ENCODE peak calls at places on chromosomes 16 and 17, in seven cellular contexts. One of them, this sample, is unnamed.

GRCh38 chr17:27958708-27959381 is 65.7 kb upstream of the LYRM9 start:
- DNase-seq in suprapubic skin: no peak
- DNase-seq in stomach: no peak
- DNase-seq in sigmoid colon: no peak
- DNase-seq in spleen: no peak
- DNase-seq in GM23338: peak
- DNase-seq in endothelial cell of umbilical vein: no peak
- DNase-seq in this sample: no peak

GRCh38 chr17:80671039-80671822 is 126.6 kb downstream of the RPTOR start:
- DNase-seq in suprapubic skin: no peak
- DNase-seq in stomach: no peak
- DNase-seq in sigmoid colon: no peak
- DNase-seq in spleen: no peak
- DNase-seq in GM23338: no peak
- DNase-seq in endothelial cell of umbilical vein: peak
- DNase-seq in this sample: no peak

GRCh38 chr16:4261557-4262172 is 11.2 kb downstream of the TFAP4 start:
- DNase-seq in suprapubic skin: no peak
- DNase-seq in stomach: no peak
- DNase-seq in sigmoid colon: no peak
- DNase-seq in spleen: no peak
- DNase-seq in GM23338: peak
- DNase-seq in endothelial cell of umbilical vein: peak
- DNase-seq in this sample: no peak

GRCh38 chr17:78780335-78780734 is 1.7 kb downstream of the CYTH1 start:
- DNase-seq in suprapubic skin: no peak
- DNase-seq in stomach: no peak
- DNase-seq in sigmoid colon: peak
- DNase-seq in spleen: peak
- DNase-seq in GM23338: no peak
- DNase-seq in endothelial cell of umbilical vein: no peak
- DNase-seq in this sample: no peak

GRCh38 chr16:82459580-82460256 is 167.1 kb upstream of the CDH13 start:
- DNase-seq in suprapubic skin: no peak
- DNase-seq in stomach: no peak
- DNase-seq in sigmoid colon: no peak
- DNase-seq in spleen: no peak
- DNase-seq in GM23338: no peak
- DNase-seq in endothelial cell of umbilical vein: no peak
- DNase-seq in this sample: no peak

GRCh38 chr17:43906951-43907424 is 348 bp downstream of the MPP2 start:
- DNase-seq in suprapubic skin: no peak
- DNase-seq in stomach: no peak
- DNase-seq in sigmoid colon: peak
- DNase-seq in spleen: no peak
- DNase-seq in GM23338: no peak
- DNase-seq in endothelial cell of umbilical vein: no peak
- DNase-seq in this sample: no peak

GRCh38 chr16:21501869-21502667 is 97.3 kb upstream of the METTL9 start:
- DNase-seq in suprapubic skin: peak
- DNase-seq in stomach: peak
- DNase-seq in sigmoid colon: peak
- DNase-seq in spleen: peak
- DNase-seq in GM23338: peak
- DNase-seq in endothelial cell of umbilical vein: peak
- DNase-seq in this sample: peak

GRCh38 chr16:76265434-76266045 is 11.7 kb upstream of the CNTNAP4 start:
- DNase-seq in suprapubic skin: no peak
- DNase-seq in stomach: no peak
- DNase-seq in sigmoid colon: no peak
- DNase-seq in spleen: no peak
- DNase-seq in GM23338: peak
- DNase-seq in endothelial cell of umbilical vein: no peak
- DNase-seq in this sample: peak

GRCh38 chr17:9705745-9706144 is 60.4 kb downstream of the USP43 start:
- DNase-seq in suprapubic skin: no peak
- DNase-seq in stomach: no peak
- DNase-seq in sigmoid colon: no peak
- DNase-seq in spleen: no peak
- DNase-seq in GM23338: no peak
- DNase-seq in endothelial cell of umbilical vein: no peak
- DNase-seq in this sample: no peak

GRCh38 chr17:73798111-73798748 is 154.0 kb upstream of the SDK2 start:
- DNase-seq in suprapubic skin: no peak
- DNase-seq in stomach: peak
- DNase-seq in sigmoid colon: no peak
- DNase-seq in spleen: no peak
- DNase-seq in GM23338: no peak
- DNase-seq in endothelial cell of umbilical vein: no peak
- DNase-seq in this sample: no peak

GRCh38 chr16:27179500-27180072 is 23.7 kb upstream of the KDM8 start:
- DNase-seq in suprapubic skin: peak
- DNase-seq in stomach: peak
- DNase-seq in sigmoid colon: peak
- DNase-seq in spleen: peak
- DNase-seq in GM23338: peak
- DNase-seq in endothelial cell of umbilical vein: peak
- DNase-seq in this sample: peak

GRCh38 chr16:81821422-81822128 is 42.5 kb downstream of the PLCG2 start:
- DNase-seq in suprapubic skin: no peak
- DNase-seq in stomach: no peak
- DNase-seq in sigmoid colon: no peak
- DNase-seq in spleen: peak
- DNase-seq in GM23338: peak
- DNase-seq in endothelial cell of umbilical vein: no peak
- DNase-seq in this sample: no peak

GRCh38 chr17:43392397-43392796 is 6.4 kb upstream of the ARL4D start:
- DNase-seq in suprapubic skin: no peak
- DNase-seq in stomach: no peak
- DNase-seq in sigmoid colon: no peak
- DNase-seq in spleen: no peak
- DNase-seq in GM23338: no peak
- DNase-seq in endothelial cell of umbilical vein: no peak
- DNase-seq in this sample: no peak

GRCh38 chr16:83797013-83797412 is 10.8 kb upstream of the HSBP1 start:
- DNase-seq in suprapubic skin: no peak
- DNase-seq in stomach: no peak
- DNase-seq in sigmoid colon: no peak
- DNase-seq in spleen: no peak
- DNase-seq in GM23338: no peak
- DNase-seq in endothelial cell of umbilical vein: no peak
- DNase-seq in this sample: no peak

GRCh38 chr16:58200398-58200797 is 2.5 kb upstream of the CSNK2A2 start:
- DNase-seq in suprapubic skin: no peak
- DNase-seq in stomach: no peak
- DNase-seq in sigmoid colon: no peak
- DNase-seq in spleen: no peak
- DNase-seq in GM23338: no peak
- DNase-seq in endothelial cell of umbilical vein: no peak
- DNase-seq in this sample: no peak

GRCh38 chr17:66330646-66331037 is 28.2 kb downstream of the PRKCA start:
- DNase-seq in suprapubic skin: no peak
- DNase-seq in stomach: no peak
- DNase-seq in sigmoid colon: no peak
- DNase-seq in spleen: no peak
- DNase-seq in GM23338: no peak
- DNase-seq in endothelial cell of umbilical vein: no peak
- DNase-seq in this sample: no peak

GRCh38 chr16:57536306-57537193 is at the start of gene CCDC102A:
- DNase-seq in suprapubic skin: no peak
- DNase-seq in stomach: peak
- DNase-seq in sigmoid colon: no peak
- DNase-seq in spleen: no peak
- DNase-seq in GM23338: peak
- DNase-seq in endothelial cell of umbilical vein: peak
- DNase-seq in this sample: no peak

GRCh38 chr17:77733576-77734296 is 224.8 kb upstream of the TNRC6C start:
- DNase-seq in suprapubic skin: no peak
- DNase-seq in stomach: no peak
- DNase-seq in sigmoid colon: no peak
- DNase-seq in spleen: no peak
- DNase-seq in GM23338: no peak
- DNase-seq in endothelial cell of umbilical vein: no peak
- DNase-seq in this sample: no peak

GRCh38 chr16:47359478-47359877 is 101.4 kb downstream of the ITFG1 start:
- DNase-seq in suprapubic skin: no peak
- DNase-seq in stomach: peak
- DNase-seq in sigmoid colon: no peak
- DNase-seq in spleen: no peak
- DNase-seq in GM23338: no peak
- DNase-seq in endothelial cell of umbilical vein: peak
- DNase-seq in this sample: no peak

GRCh38 chr16:25109643-25110042 is 1.9 kb upstream of the LCMT1 start:
- DNase-seq in suprapubic skin: no peak
- DNase-seq in stomach: no peak
- DNase-seq in sigmoid colon: peak
- DNase-seq in spleen: no peak
- DNase-seq in GM23338: no peak
- DNase-seq in endothelial cell of umbilical vein: peak
- DNase-seq in this sample: no peak

GRCh38 chr16:82043680-82044584 is 8.9 kb downstream of the HSD17B2 start:
- DNase-seq in suprapubic skin: no peak
- DNase-seq in stomach: no peak
- DNase-seq in sigmoid colon: no peak
- DNase-seq in spleen: no peak
- DNase-seq in GM23338: no peak
- DNase-seq in endothelial cell of umbilical vein: no peak
- DNase-seq in this sample: no peak

GRCh38 chr17:74123350-74123749 is 80.1 kb upstream of the RPL38 start:
- DNase-seq in suprapubic skin: no peak
- DNase-seq in stomach: no peak
- DNase-seq in sigmoid colon: no peak
- DNase-seq in spleen: no peak
- DNase-seq in GM23338: no peak
- DNase-seq in endothelial cell of umbilical vein: no peak
- DNase-seq in this sample: no peak

GRCh38 chr16:89574681-89575246 is 794 bp upstream of the CPNE7 start:
- DNase-seq in suprapubic skin: no peak
- DNase-seq in stomach: peak
- DNase-seq in sigmoid colon: no peak
- DNase-seq in spleen: peak
- DNase-seq in GM23338: peak
- DNase-seq in endothelial cell of umbilical vein: peak
- DNase-seq in this sample: peak
- TF ChIP-seq POLR2AphosphoS5 in suprapubic skin: no peak
- TF ChIP-seq POLR2AphosphoS5 in stomach: peak
- TF ChIP-seq POLR2AphosphoS5 in sigmoid colon: no peak
- TF ChIP-seq POLR2AphosphoS5 in spleen: peak
- TF ChIP-seq POLR2AphosphoS5 in GM23338: peak
- TF ChIP-seq POLR2AphosphoS5 in endothelial cell of umbilical vein: peak
- TF ChIP-seq POLR2AphosphoS5 in this sample: no peak

GRCh38 chr16:17448640-17449638 is 21.8 kb downstream of the XYLT1 start:
- DNase-seq in suprapubic skin: no peak
- DNase-seq in stomach: no peak
- DNase-seq in sigmoid colon: no peak
- DNase-seq in spleen: peak
- DNase-seq in GM23338: no peak
- DNase-seq in endothelial cell of umbilical vein: no peak
- DNase-seq in this sample: peak

GRCh38 chr16:17445421-17445820 is 25.3 kb downstream of the XYLT1 start:
- DNase-seq in suprapubic skin: no peak
- DNase-seq in stomach: no peak
- DNase-seq in sigmoid colon: no peak
- DNase-seq in spleen: no peak
- DNase-seq in GM23338: no peak
- DNase-seq in endothelial cell of umbilical vein: no peak
- DNase-seq in this sample: no peak

GRCh38 chr16:17447273-17447672 is 23.5 kb downstream of the XYLT1 start:
- DNase-seq in suprapubic skin: no peak
- DNase-seq in stomach: no peak
- DNase-seq in sigmoid colon: no peak
- DNase-seq in spleen: no peak
- DNase-seq in GM23338: no peak
- DNase-seq in endothelial cell of umbilical vein: no peak
- DNase-seq in this sample: no peak

GRCh38 chr16:17444658-17445057 is 26.1 kb downstream of the XYLT1 start:
- DNase-seq in suprapubic skin: no peak
- DNase-seq in stomach: no peak
- DNase-seq in sigmoid colon: no peak
- DNase-seq in spleen: no peak
- DNase-seq in GM23338: no peak
- DNase-seq in endothelial cell of umbilical vein: no peak
- DNase-seq in this sample: no peak

DNA sequence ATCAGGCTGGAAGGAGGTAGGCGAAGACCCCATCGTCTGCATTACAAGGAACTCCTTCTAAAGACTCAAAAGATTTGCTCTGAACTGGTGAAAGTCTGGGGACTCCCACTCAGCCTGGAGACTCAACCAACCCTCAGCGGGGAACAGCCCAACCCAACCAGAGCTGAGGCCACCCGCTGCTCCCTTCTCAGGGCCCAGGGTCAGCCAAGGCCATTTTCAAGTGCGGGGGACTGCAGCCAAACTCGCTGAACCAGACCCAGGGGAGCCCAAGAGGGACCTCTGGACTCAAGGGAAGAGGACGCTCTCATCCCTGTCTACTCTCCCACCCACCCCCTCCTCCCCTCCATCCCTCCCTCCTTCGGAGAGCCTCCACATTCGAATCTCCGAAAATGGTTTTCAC is 24.1 kb downstream of the XYLT1 start:
- DNase-seq in suprapubic skin: no peak
- DNase-seq in stomach: no peak
- DNase-seq in sigmoid colon: no peak
- DNase-seq in spleen: no peak
- DNase-seq in GM23338: no peak
- DNase-seq in endothelial cell of umbilical vein: no peak
- DNase-seq in this sample: no peak
- H3K27ac ChIP-seq in suprapubic skin: no peak
- H3K27ac ChIP-seq in stomach: no peak
- H3K27ac ChIP-seq in sigmoid colon: no peak
- H3K27ac ChIP-seq in spleen: peak
- H3K27ac ChIP-seq in GM23338: no peak
- H3K27ac ChIP-seq in endothelial cell of umbilical vein: no peak
- H3K27ac ChIP-seq in this sample: no peak

DNA sequence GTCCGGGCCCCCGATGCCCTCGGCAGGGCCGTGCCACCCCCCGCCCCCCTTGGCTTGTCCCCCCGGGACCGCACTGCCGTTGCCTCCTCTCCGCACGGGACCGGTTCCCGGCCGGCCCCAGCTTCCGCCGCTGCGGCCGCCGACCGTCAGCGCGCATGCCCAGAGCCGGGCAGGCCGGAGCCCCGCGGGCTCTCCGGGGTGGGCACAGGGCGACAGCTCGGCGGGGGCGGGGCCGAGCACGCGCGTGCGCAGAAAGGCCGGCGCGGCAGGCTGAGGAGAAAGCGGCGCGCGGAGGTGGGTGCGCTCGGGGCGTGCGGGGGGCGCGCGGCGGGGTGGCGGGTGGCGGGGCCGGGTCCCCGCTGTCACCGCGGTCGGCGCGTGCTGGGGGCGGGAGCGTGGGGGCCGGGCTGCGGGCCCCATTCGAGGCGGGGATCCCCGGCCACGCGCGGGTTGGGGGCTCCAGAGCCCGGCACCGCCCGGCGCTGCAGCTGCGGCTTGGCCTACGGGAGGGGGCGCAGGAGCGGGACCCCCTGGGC is at the start of gene TBC1D24:
- DNase-seq in suprapubic skin: peak
- DNase-seq in stomach: peak
- DNase-seq in sigmoid colon: peak
- DNase-seq in spleen: peak
- DNase-seq in GM23338: peak
- DNase-seq in endothelial cell of umbilical vein: peak
- DNase-seq in this sample: peak
- TF ChIP-seq POLR2AphosphoS5 in suprapubic skin: no peak
- TF ChIP-seq POLR2AphosphoS5 in stomach: peak
- TF ChIP-seq POLR2AphosphoS5 in sigmoid colon: peak
- TF ChIP-seq POLR2AphosphoS5 in spleen: peak
- TF ChIP-seq POLR2AphosphoS5 in GM23338: peak
- TF ChIP-seq POLR2AphosphoS5 in endothelial cell of umbilical vein: peak
- TF ChIP-seq POLR2AphosphoS5 in this sample: no peak

GRCh38 chr16:16004314-16004749 is 54.9 kb downstream of the ABCC1 start:
- DNase-seq in suprapubic skin: no peak
- DNase-seq in stomach: no peak
- DNase-seq in sigmoid colon: no peak
- DNase-seq in spleen: no peak
- DNase-seq in GM23338: no peak
- DNase-seq in endothelial cell of umbilical vein: peak
- DNase-seq in this sample: no peak
- H3K27ac ChIP-seq in suprapubic skin: no peak
- H3K27ac ChIP-seq in stomach: peak
- H3K27ac ChIP-seq in sigmoid colon: peak
- H3K27ac ChIP-seq in spleen: no peak
- H3K27ac ChIP-seq in GM23338: no peak
- H3K27ac ChIP-seq in endothelial cell of umbilical vein: peak
- H3K27ac ChIP-seq in this sample: no peak

This sample was measured in HL-60.